ENCODE peak calls at places on chromosomes 2 and 18, in nine cellular contexts. V, S, B, G, F, A, D, O and Q are unnamed samples.

GRCh38 chr2:101762451-101763171 is 65.1 kb downstream of the MAP4K4 start:
- DNase-seq in V (no peak), S (no peak), B (no peak), G (no peak), F (no peak), A (no peak), D (no peak), O (no peak), Q (no peak)

GRCh38 chr18:59696311-59697235 is 650 bp downstream of the CCBE1 start:
- DNase-seq in V (no peak), S (no peak), B (no peak), G (no peak), F (peak), A (no peak), D (no peak), O (peak), Q (no peak)

GRCh38 chr2:175356901-175357300 is 175.4 kb upstream of the ATP5MC3 start:
- DNase-seq in V (no peak), S (no peak), B (no peak), G (no peak), F (no peak), A (no peak), D (no peak), O (no peak), Q (no peak)

GRCh38 chr18:24368749-24369148 is 28.9 kb downstream of the OSBPL1A start:
- DNase-seq in V (no peak), S (no peak), B (no peak), G (no peak), F (no peak), A (no peak), D (no peak), O (no peak), Q (no peak)

GRCh38 chr2:140234176-140234575 is 1454.0 kb upstream of the NXPH2 start:
- DNase-seq in V (no peak), S (no peak), B (no peak), G (no peak), F (no peak), A (no peak), D (no peak), O (no peak), Q (no peak)

GRCh38 chr2:64401501-64401880 is 52.5 kb upstream of the LGALSL start:
- DNase-seq in V (no peak), S (no peak), B (no peak), G (no peak), F (no peak), A (no peak), D (no peak), O (no peak), Q (no peak)

GRCh38 chr2:45627911-45628310 is 16.8 kb upstream of the SRBD1 start:
- DNase-seq in V (no peak), S (no peak), B (no peak), G (no peak), F (no peak), A (no peak), D (no peak), O (no peak), Q (no peak)

GRCh38 chr2:121133551-121134319 is 151.3 kb downstream of the TFCP2L1 start:
- DNase-seq in V (no peak), S (no peak), B (no peak), G (no peak), F (no peak), A (no peak), D (no peak), O (no peak), Q (no peak)

GRCh38 chr2:151730242-151730975 is 3.9 kb downstream of the NEB start:
- DNase-seq in V (no peak), S (no peak), B (no peak), G (no peak), F (peak), A (no peak), D (no peak), O (no peak), Q (no peak)

GRCh38 chr2:127701193-127701650 is at the start of gene SFT2D3:
- DNase-seq in V (peak), S (peak), B (peak), G (peak), F (peak), A (peak), D (peak), O (peak), Q (peak)

GRCh38 chr2:219689676-219690628 is 62.5 kb downstream of the SLC4A3 start:
- DNase-seq in V (no peak), S (peak), B (peak), G (no peak), F (peak), A (peak), D (peak), O (peak), Q (no peak)

GRCh38 chr2:205783872-205784510 is 101.7 kb downstream of the NRP2 start:
- DNase-seq in V (no peak), S (no peak), B (no peak), G (no peak), F (no peak), A (no peak), D (peak), O (no peak), Q (no peak)

GRCh38 chr2:105042189-105042588 is 4.3 kb downstream of the MRPS9 start:
- DNase-seq in V (no peak), S (no peak), B (no peak), G (no peak), F (peak), A (no peak), D (no peak), O (no peak), Q (no peak)

GRCh38 chr2:164815071-164815793 is 26.4 kb downstream of the COBLL1 start:
- DNase-seq in V (no peak), S (no peak), B (no peak), G (no peak), F (no peak), A (no peak), D (no peak), O (no peak), Q (no peak)

GRCh38 chr2:99850076-99850710 is 292.2 kb downstream of the AFF3 start:
- DNase-seq in V (no peak), S (no peak), B (no peak), G (no peak), F (no peak), A (no peak), D (no peak), O (no peak), Q (no peak)

GRCh38 chr2:191078165-191078867 is 64.3 kb upstream of the STAT1 start:
- DNase-seq in V (no peak), S (no peak), B (no peak), G (no peak), F (no peak), A (no peak), D (no peak), O (no peak), Q (no peak)

GRCh38 chr2:5743992-5744391 is 51.8 kb downstream of the SOX11 start:
- DNase-seq in V (no peak), S (no peak), B (no peak), G (no peak), F (peak), A (no peak), D (no peak), O (no peak), Q (no peak)

GRCh38 chr2:19357383-19358241 is 811 bp downstream of the OSR1 start:
- DNase-seq in V (no peak), S (peak), B (peak), G (no peak), F (peak), A (no peak), D (no peak), O (peak), Q (no peak)

GRCh38 chr18:63111549-63112402 is 207.8 kb downstream of the BCL2 start:
- DNase-seq in V (no peak), S (no peak), B (no peak), G (no peak), F (no peak), A (no peak), D (no peak), O (no peak), Q (no peak)

GRCh38 chr2:238876232-238876630 is 28.3 kb downstream of the TWIST2 start:
- DNase-seq in V (no peak), S (peak), B (no peak), G (no peak), F (no peak), A (no peak), D (no peak), O (no peak), Q (no peak)

GRCh38 chr2:9235388-9236344 is 29.1 kb downstream of the ASAP2 start:
- DNase-seq in V (no peak), S (no peak), B (peak), G (no peak), F (no peak), A (no peak), D (peak), O (no peak), Q (no peak)
- H3K4me3 ChIP-seq in V (peak), S (no peak), B (peak), G (peak), F (no peak), A (no peak), D (peak), O (no peak), Q (peak)

GRCh38 chr2:210478661-210479060 is 2.1 kb upstream of the LANCL1 start:
- DNase-seq in V (no peak), S (no peak), B (no peak), G (no peak), F (no peak), A (no peak), D (no peak), O (no peak), Q (no peak)

GRCh38 chr2:210474776-210475175 is 1.8 kb downstream of the LANCL1 start:
- DNase-seq in V (no peak), S (no peak), B (no peak), G (no peak), F (no peak), A (no peak), D (no peak), O (no peak), Q (no peak)

GRCh38 chr2:210475726-210476125 is 833 bp downstream of the LANCL1 start:
- DNase-seq in V (no peak), S (no peak), B (peak), G (no peak), F (no peak), A (no peak), D (no peak), O (no peak), Q (no peak)

GRCh38 chr2:210477496-210477895 is 937 bp upstream of the LANCL1 start:
- DNase-seq in V (no peak), S (no peak), B (peak), G (peak), F (peak), A (no peak), D (peak), O (peak), Q (no peak)

DNA sequence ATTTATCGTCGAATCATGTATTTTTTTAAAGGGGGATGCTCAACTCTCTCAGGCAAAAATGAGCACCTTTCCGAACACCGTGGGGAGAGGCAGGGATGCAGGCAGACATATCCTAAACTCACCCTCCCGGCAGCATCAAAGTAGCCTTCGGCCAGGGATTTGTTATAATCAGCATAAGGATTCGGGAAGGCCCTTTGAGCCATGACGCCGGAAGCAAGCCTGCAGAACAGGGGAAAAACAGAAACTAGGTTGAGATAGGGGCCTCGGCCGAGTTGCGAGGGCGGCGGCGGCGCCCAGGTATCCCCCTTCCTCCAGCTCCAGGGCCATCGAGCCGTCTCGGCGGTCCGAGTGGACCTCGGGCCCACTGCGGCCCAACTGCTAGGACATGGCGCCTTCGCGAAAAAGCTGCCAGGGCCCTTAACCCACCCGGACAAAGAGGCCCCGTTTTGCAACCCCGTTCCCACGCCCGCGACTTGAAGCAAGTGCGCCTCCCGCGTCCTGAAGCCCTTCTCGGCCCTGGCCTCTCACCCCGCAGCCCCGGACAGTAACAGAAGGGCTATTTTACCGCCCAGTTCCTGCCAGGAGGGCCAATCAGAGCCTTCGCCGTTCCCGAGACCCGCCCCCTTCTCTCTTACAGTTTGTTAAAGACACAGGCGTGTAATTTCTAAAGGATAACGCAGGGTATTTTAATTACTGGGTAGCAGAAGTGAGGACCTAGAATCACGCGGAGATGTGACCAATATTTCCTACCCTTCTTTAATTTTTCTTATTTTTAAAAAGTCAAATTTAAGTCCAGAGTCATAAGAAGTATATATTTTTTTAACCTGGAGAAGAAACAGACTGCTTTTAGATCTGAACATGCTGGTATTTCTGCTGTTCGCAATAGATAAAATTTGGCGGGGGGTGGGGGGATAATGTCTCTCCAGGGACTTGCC is at the start of gene LANCL1:
- DNase-seq in V (peak), S (peak), B (peak), G (peak), F (peak), A (peak), D (peak), O (peak), Q (peak)
- TF ChIP-seq CTCF in V (no peak), S (no peak), B (no peak), G (no peak), F (no peak), A (no peak), D (peak), O (no peak), Q (no peak)

GRCh38 chr18:66682855-66683322 is 79.0 kb upstream of the CDH19 start:
- DNase-seq in V (no peak), S (no peak), B (peak), G (no peak), F (no peak), A (no peak), D (no peak), O (no peak), Q (no peak)
- TF ChIP-seq POLR2AphosphoS5 in V (no peak), S (peak), B (no peak), G (no peak), F (no peak), A (no peak), D (no peak), O (no peak), Q (no peak)

DNA sequence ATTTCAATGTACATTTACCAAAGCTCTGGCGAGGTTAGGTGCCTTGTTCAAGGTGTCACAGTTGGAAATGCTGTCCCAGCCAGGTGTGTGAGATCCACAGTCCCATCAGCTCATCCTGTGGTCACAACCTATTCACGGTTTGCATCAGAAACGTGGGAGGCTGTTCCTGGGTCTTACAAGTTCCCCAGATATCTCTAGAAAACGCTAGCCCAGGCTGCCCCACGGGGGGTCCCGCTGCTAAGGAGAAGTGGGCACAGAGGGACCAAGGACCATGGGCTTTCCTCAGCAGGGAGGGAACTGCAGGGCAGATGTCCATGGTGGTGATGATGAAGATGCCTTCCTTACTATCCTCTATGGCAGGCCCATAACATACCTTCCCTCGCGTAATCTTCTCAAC is 658 bp downstream of the FECH start:
- DNase-seq in V (no peak), S (no peak), B (no peak), G (no peak), F (peak), A (no peak), D (no peak), O (no peak), Q (no peak)
- H3K4me3 ChIP-seq in V (peak), S (peak), B (peak), G (peak), F (peak), A (peak), D (peak), O (peak), Q (peak)

GRCh38 chr2:207825958-207826330 is 56.2 kb upstream of the FZD5 start:
- DNase-seq in V (no peak), S (no peak), B (no peak), G (no peak), F (no peak), A (no peak), D (no peak), O (no peak), Q (no peak)
- TF ChIP-seq CTCF in V (no peak), S (no peak), B (no peak), G (no peak), F (no peak), A (no peak), D (no peak), O (no peak), Q (no peak)

GRCh38 chr2:12341919-12342318 is 374.8 kb upstream of the TRIB2 start:
- DNase-seq in V (no peak), S (no peak), B (no peak), G (no peak), F (no peak), A (no peak), D (no peak), O (no peak), Q (no peak)

GRCh38 chr2:12338946-12339697 is 377.6 kb upstream of the TRIB2 start:
- DNase-seq in V (no peak), S (no peak), B (no peak), G (no peak), F (no peak), A (no peak), D (no peak), O (no peak), Q (no peak)

GRCh38 chr2:12341215-12341614 is 375.5 kb upstream of the TRIB2 start:
- DNase-seq in V (no peak), S (no peak), B (no peak), G (no peak), F (no peak), A (no peak), D (no peak), O (no peak), Q (no peak)

GRCh38 chr2:12335185-12335584 is 381.6 kb upstream of the TRIB2 start:
- DNase-seq in V (no peak), S (no peak), B (no peak), G (no peak), F (no peak), A (no peak), D (no peak), O (no peak), Q (no peak)

GRCh38 chr2:12340164-12340563 is 376.6 kb upstream of the TRIB2 start:
- DNase-seq in V (no peak), S (no peak), B (no peak), G (no peak), F (no peak), A (no peak), D (no peak), O (no peak), Q (no peak)
- TF ChIP-seq POLR2AphosphoS5 in V (no peak), S (no peak), B (no peak), G (no peak), F (no peak), A (no peak), D (no peak), O (no peak), Q (no peak)

DNA sequence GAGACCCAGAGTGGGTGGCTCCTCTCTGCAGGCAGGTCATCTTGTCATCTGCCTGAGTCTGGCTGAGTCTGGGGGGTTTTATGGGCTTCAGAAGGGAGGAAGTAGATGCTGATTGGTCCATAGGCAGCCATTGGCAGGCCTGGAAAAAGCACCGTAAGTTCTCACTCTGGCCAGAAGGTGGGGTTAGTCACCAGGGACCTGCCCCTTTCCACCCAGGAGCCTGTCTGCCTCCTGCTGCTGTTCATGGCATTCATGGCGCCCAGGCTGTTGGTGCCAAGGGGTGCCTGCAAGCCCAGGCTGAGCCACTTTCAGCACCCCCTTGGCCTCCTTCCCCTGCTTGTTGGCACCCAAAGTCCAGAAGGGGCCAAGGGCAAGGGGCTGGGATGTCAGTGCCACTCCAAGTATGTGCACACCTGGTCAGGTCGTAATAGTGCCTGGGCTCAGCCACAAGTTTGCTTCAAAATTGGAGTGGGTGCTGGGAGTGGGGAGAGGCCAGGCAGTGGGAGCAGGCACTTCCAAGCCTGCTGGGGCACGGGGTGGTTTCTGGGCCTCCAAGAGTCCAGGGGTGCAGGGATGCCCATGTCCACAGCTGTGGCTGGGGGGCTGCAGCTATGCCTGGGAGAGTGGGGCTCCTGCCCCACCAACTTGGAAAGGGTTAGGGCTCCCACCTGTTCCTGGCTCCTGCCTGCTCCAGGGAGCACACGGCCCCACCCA is 178.1 kb downstream of the FAM210A start:
- DNase-seq in V (no peak), S (no peak), B (no peak), G (no peak), F (no peak), A (no peak), D (no peak), O (no peak), Q (no peak)
- H3K4me3 ChIP-seq in V (no peak), S (no peak), B (no peak), G (no peak), F (no peak), A (no peak), D (no peak), O (no peak), Q (no peak)